ENCODE peak calls at places on chromosomes 4 and X, in seven cellular contexts. One of them, this sample, is unnamed.

GRCh38 chrX:153824348-153824747 is 6.0 kb downstream of the PDZD4 start:
- DNase-seq in suprapubic skin: no peak
- DNase-seq in transverse colon: no peak
- DNase-seq in ovary: no peak
- DNase-seq in HepG2: no peak
- DNase-seq in K562: no peak
- DNase-seq in esophagus muscularis mucosa: no peak
- DNase-seq in this sample: no peak

GRCh38 chrX:19679787-19680186 is 164.5 kb upstream of the MAP3K15 start:
- DNase-seq in HepG2: no peak
- DNase-seq in transverse colon: no peak
- DNase-seq in ovary: no peak
- DNase-seq in suprapubic skin: no peak
- DNase-seq in esophagus muscularis mucosa: no peak
- DNase-seq in K562: no peak
- DNase-seq in this sample: no peak

GRCh38 chr4:3699261-3699660 is 66.9 kb upstream of the ADRA2C start:
- DNase-seq in esophagus muscularis mucosa: no peak
- DNase-seq in K562: no peak
- DNase-seq in ovary: no peak
- DNase-seq in transverse colon: no peak
- DNase-seq in suprapubic skin: no peak
- DNase-seq in HepG2: no peak
- DNase-seq in this sample: no peak

GRCh38 chr4:7427326-7428260 is 7.1 kb downstream of the PSAPL1 start:
- DNase-seq in HepG2: no peak
- DNase-seq in esophagus muscularis mucosa: no peak
- DNase-seq in transverse colon: peak; percentile 3
- DNase-seq in suprapubic skin: peak; percentile 66
- DNase-seq in K562: no peak
- DNase-seq in ovary: peak; percentile 7
- DNase-seq in this sample: no peak

GRCh38 chr4:72997409-72997808 is 72.1 kb downstream of the COX18 start:
- DNase-seq in esophagus muscularis mucosa: no peak
- DNase-seq in suprapubic skin: no peak
- DNase-seq in ovary: no peak
- DNase-seq in K562: no peak
- DNase-seq in HepG2: no peak
- DNase-seq in transverse colon: no peak
- DNase-seq in this sample: no peak

GRCh38 chr4:3502941-3503936 is 29.0 kb downstream of the LRPAP1 start:
- DNase-seq in HepG2: no peak
- DNase-seq in suprapubic skin: no peak
- DNase-seq in ovary: no peak
- DNase-seq in transverse colon: no peak
- DNase-seq in esophagus muscularis mucosa: no peak
- DNase-seq in K562: no peak
- DNase-seq in this sample: no peak

GRCh38 chrX:74162199-74162598 is 141.8 kb upstream of the ZCCHC13 start:
- DNase-seq in transverse colon: no peak
- DNase-seq in suprapubic skin: no peak
- DNase-seq in ovary: no peak
- DNase-seq in K562: no peak
- DNase-seq in esophagus muscularis mucosa: no peak
- DNase-seq in HepG2: no peak
- DNase-seq in this sample: no peak

GRCh38 chrX:40108084-40108958 is 10.6 kb upstream of the BCOR start:
- DNase-seq in esophagus muscularis mucosa: no peak
- DNase-seq in suprapubic skin: no peak
- DNase-seq in transverse colon: peak; percentile 62
- DNase-seq in ovary: peak; percentile 61
- DNase-seq in K562: no peak
- DNase-seq in HepG2: peak; percentile 74
- DNase-seq in this sample: no peak

GRCh38 chrX:47190445-47191269 is 3.0 kb upstream of the UBA1 start:
- DNase-seq in K562: peak; percentile 77
- DNase-seq in HepG2: peak; percentile 87
- DNase-seq in esophagus muscularis mucosa: peak; percentile 94
- DNase-seq in suprapubic skin: peak; percentile 86
- DNase-seq in transverse colon: peak; percentile 87
- DNase-seq in ovary: peak; percentile 86
- DNase-seq in this sample: peak; percentile 62
- TF ChIP-seq POLR2A in K562: peak; percentile 62
- TF ChIP-seq POLR2A in HepG2: peak; percentile 69
- TF ChIP-seq POLR2A in esophagus muscularis mucosa: no peak
- TF ChIP-seq POLR2A in suprapubic skin: no peak
- TF ChIP-seq POLR2A in transverse colon: peak; percentile 48
- TF ChIP-seq POLR2A in ovary: no peak
- TF ChIP-seq POLR2A in this sample: peak; percentile 36

DNA sequence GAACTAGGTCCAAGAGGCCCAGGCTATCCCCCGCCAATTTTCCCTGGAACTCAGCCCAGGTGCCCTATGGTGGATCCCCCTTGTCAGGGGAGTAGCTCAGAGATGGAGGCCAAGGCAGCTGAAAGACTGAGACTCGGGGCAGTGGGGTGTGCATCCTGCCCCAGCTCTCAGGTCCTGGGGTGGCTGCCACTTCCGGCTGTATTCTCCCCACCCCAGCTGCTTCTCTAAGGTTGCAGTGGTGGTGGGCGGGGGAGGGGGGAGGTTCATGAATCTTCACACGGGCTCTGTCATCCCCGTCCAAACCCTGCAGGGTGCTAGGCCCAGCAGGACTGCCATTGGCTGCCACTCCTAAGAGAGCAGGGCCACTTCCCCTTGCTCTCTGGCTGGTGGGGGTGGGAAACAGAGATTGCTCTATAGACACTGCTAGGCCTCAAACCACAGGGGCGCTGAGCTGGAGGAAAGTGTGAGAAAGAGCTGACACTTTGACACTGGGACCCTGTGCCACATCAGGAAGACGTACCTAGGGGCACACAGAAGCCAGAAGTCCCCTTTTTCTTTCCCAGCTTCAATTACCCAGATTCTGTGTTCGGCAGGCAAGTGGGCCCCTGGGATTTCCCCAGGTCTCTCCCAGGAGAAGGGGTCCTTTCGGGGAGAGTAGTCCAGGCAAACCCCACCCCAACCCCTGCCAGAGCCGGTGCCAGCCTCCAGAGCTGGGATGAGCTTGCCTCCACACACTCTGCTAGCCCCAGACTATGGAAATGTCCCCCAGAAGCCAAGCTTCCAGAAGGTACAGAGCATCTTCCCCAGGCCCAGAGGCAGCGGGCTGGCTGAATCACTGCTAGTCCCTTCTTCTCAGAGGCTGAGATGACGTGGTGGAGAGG is 1.6 kb downstream of the SASH3 start:
- DNase-seq in esophagus muscularis mucosa: no peak
- DNase-seq in K562: no peak
- DNase-seq in HepG2: no peak
- DNase-seq in ovary: no peak
- DNase-seq in suprapubic skin: no peak
- DNase-seq in transverse colon: peak; percentile 67
- DNase-seq in this sample: no peak
- H3K27ac ChIP-seq in esophagus muscularis mucosa: no peak overlapping the region
- H3K27ac ChIP-seq in K562: no peak overlapping the region
- H3K27ac ChIP-seq in HepG2: no peak overlapping the region
- H3K27ac ChIP-seq in ovary: no peak overlapping the region
- H3K27ac ChIP-seq in suprapubic skin: no peak overlapping the region
- H3K27ac ChIP-seq in transverse colon: peak overlapping the region; percentile 51
- H3K27ac ChIP-seq in this sample: no peak overlapping the region

GRCh38 chr4:95571577-95571976 is 22.8 kb upstream of the UNC5C start:
- DNase-seq in transverse colon: no peak
- DNase-seq in suprapubic skin: no peak
- DNase-seq in HepG2: no peak
- DNase-seq in ovary: no peak
- DNase-seq in esophagus muscularis mucosa: no peak
- DNase-seq in K562: no peak
- DNase-seq in this sample: no peak
- TF ChIP-seq EP300 in transverse colon: no peak
- TF ChIP-seq EP300 in suprapubic skin: no peak
- TF ChIP-seq EP300 in HepG2: no peak
- TF ChIP-seq EP300 in ovary: no peak
- TF ChIP-seq EP300 in esophagus muscularis mucosa: no peak
- TF ChIP-seq EP300 in K562: no peak
- TF ChIP-seq EP300 in this sample: no peak

DNA sequence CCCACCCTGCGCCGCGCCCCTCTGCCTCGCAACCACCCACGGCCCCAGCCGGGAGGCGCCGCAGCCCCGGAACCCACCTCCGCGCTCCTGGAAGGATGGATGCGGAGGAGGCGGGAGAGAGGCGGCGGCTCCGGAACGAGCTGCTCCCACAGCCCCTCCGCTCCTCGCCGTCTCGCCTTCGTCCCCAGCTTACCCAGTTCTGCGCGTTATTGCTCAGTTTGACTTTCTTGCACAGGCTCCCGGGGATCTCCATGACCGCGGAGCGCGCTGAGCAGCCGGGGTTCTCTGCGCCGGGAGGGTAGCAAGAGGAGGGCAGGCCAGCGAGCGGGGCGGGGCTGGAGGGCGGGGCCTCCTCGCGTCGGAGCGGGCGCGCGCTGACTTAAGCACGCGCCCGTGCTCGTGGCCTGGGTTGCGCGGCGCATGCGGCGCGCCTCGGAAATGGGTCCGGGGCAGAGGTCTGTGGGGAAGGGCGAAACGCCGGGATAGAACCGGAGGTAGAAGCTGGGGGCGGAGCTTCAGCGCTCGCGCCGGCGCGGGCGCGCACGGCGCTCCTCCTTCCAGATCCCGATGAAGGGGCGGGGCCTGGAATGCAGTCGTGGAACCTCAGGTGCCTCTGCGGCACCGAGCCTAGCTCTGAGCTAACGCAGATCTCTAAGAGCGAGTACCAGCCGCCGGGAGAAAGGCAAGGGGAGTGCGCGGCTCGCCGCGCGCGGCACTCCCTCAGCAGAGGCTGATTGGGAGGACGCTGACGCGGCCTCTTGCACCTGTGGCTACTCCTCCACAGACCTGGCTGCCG is at the start of gene PAPSS1:
- DNase-seq in suprapubic skin: peak; percentile 96
- DNase-seq in esophagus muscularis mucosa: peak; percentile 98
- DNase-seq in transverse colon: peak; percentile 99
- DNase-seq in K562: peak; percentile 93
- DNase-seq in ovary: peak; percentile 97
- DNase-seq in HepG2: peak; percentile 93
- DNase-seq in this sample: peak; percentile 95
- TF ChIP-seq POLR2A in suprapubic skin: peak; percentile 37
- TF ChIP-seq POLR2A in esophagus muscularis mucosa: peak; percentile 39
- TF ChIP-seq POLR2A in transverse colon: peak; percentile 88
- TF ChIP-seq POLR2A in K562: peak; percentile 79
- TF ChIP-seq POLR2A in ovary: peak; percentile 56
- TF ChIP-seq POLR2A in HepG2: peak; percentile 80
- TF ChIP-seq POLR2A in this sample: peak; percentile 78

GRCh38 chrX:25295466-25295865 is 279.7 kb upstream of the ARX start:
- DNase-seq in K562: no peak
- DNase-seq in esophagus muscularis mucosa: no peak
- DNase-seq in transverse colon: no peak
- DNase-seq in HepG2: no peak
- DNase-seq in ovary: no peak
- DNase-seq in suprapubic skin: no peak
- DNase-seq in this sample: no peak

GRCh38 chrX:25300994-25301393 is 285.2 kb upstream of the ARX start:
- DNase-seq in esophagus muscularis mucosa: no peak
- DNase-seq in K562: no peak
- DNase-seq in transverse colon: no peak
- DNase-seq in HepG2: no peak
- DNase-seq in suprapubic skin: no peak
- DNase-seq in ovary: no peak
- DNase-seq in this sample: no peak

DNA sequence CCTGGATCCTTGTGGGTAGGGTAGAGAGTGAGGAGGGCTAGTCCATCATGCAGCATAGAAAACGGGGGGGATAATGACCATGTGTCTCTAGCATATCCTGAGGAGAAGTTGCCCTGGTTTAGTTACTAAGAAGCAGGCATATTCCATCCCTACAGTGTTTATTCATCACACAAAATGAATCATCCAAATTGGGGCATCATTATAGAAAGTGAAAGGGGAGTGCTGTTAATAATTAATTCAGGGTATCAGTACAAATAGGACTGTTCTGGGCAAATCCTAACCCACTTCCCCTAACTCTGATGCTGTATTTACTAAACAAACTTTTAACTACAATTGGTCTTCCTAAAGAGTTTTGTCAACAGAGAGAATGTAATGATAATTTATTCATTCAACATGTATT is 281.1 kb upstream of the ARX start:
- DNase-seq in K562: no peak
- DNase-seq in transverse colon: no peak
- DNase-seq in HepG2: no peak
- DNase-seq in suprapubic skin: no peak
- DNase-seq in esophagus muscularis mucosa: no peak
- DNase-seq in ovary: no peak
- DNase-seq in this sample: no peak
- H3K27ac ChIP-seq in K562: no peak overlapping the region
- H3K27ac ChIP-seq in transverse colon: no peak overlapping the region
- H3K27ac ChIP-seq in HepG2: no peak overlapping the region
- H3K27ac ChIP-seq in suprapubic skin: no peak overlapping the region
- H3K27ac ChIP-seq in esophagus muscularis mucosa: no peak overlapping the region
- H3K27ac ChIP-seq in ovary: no peak overlapping the region
- H3K27ac ChIP-seq in this sample: no peak overlapping the region

GRCh38 chrX:155065035-155065734 is 5.8 kb downstream of the CMC4 start:
- DNase-seq in transverse colon: no peak
- DNase-seq in ovary: no peak
- DNase-seq in K562: no peak
- DNase-seq in suprapubic skin: no peak
- DNase-seq in HepG2: no peak
- DNase-seq in esophagus muscularis mucosa: no peak
- DNase-seq in this sample: no peak

GRCh38 chrX:155056471-155056870 is 14.5 kb downstream of the CMC4 start:
- DNase-seq in esophagus muscularis mucosa: no peak
- DNase-seq in suprapubic skin: no peak
- DNase-seq in HepG2: no peak
- DNase-seq in transverse colon: no peak
- DNase-seq in K562: no peak
- DNase-seq in ovary: no peak
- DNase-seq in this sample: no peak

GRCh38 chrX:155056877-155057792 is 13.8 kb downstream of the CMC4 start:
- DNase-seq in HepG2: peak; percentile 43
- DNase-seq in suprapubic skin: no peak
- DNase-seq in K562: peak; percentile 52
- DNase-seq in ovary: peak; percentile 70
- DNase-seq in esophagus muscularis mucosa: peak; percentile 91
- DNase-seq in transverse colon: peak; percentile 73
- DNase-seq in this sample: peak; percentile 36

DNA sequence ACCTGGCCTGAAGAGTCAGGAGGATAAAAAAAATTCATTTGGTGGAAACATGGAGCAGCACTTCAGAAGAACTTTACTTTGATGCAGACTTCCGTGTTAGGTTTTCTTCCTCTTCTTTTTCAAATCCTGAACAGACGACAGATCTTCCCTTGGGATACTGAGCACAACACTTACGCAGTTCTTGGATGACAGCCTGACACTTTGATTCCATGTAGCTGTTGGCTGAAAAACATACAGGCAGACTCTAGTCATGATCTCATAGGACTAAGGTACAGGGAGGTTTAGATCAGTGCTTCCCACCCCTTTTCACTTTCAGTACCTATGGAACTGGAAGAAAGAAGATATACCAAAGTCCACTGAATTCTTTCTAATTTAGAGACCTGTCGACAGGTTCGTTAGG is 9.2 kb downstream of the CMC4 start:
- DNase-seq in HepG2: no peak
- DNase-seq in ovary: no peak
- DNase-seq in K562: no peak
- DNase-seq in transverse colon: no peak
- DNase-seq in esophagus muscularis mucosa: no peak
- DNase-seq in suprapubic skin: no peak
- DNase-seq in this sample: no peak
- TF ChIP-seq EP300 in HepG2: no peak
- TF ChIP-seq EP300 in ovary: no peak
- TF ChIP-seq EP300 in K562: no peak
- TF ChIP-seq EP300 in transverse colon: no peak
- TF ChIP-seq EP300 in esophagus muscularis mucosa: no peak
- TF ChIP-seq EP300 in suprapubic skin: no peak
- TF ChIP-seq EP300 in this sample: no peak

GRCh38 chrX:107773906-107774435 is 1.6 kb downstream of the TSC22D3 start:
- DNase-seq in suprapubic skin: no peak
- DNase-seq in transverse colon: no peak
- DNase-seq in HepG2: no peak
- DNase-seq in K562: no peak
- DNase-seq in ovary: no peak
- DNase-seq in esophagus muscularis mucosa: no peak
- DNase-seq in this sample: no peak
- TF ChIP-seq POLR2A in suprapubic skin: no peak
- TF ChIP-seq POLR2A in transverse colon: no peak
- TF ChIP-seq POLR2A in HepG2: no peak
- TF ChIP-seq POLR2A in K562: no peak
- TF ChIP-seq POLR2A in ovary: no peak
- TF ChIP-seq POLR2A in esophagus muscularis mucosa: no peak
- TF ChIP-seq POLR2A in this sample: no peak

This sample was measured in tibial nerve.